ENCODE peak calls at places on chromosome 6, in four cellular contexts. N is mammary epithelial cell, H is ovary, L is Panc1. U is an unnamed sample.

GRCh38 chr6:31339210-31339609 is 17.8 kb downstream of the HLA-B start:
- DNase-seq in H (no peak), L (no peak), N (no peak), U (no peak)

GRCh38 chr6:43989556-43990248 is 137.6 kb downstream of the MRPL14 start:
- DNase-seq in N (no peak), L (no peak), H (no peak), U (no peak)

GRCh38 chr6:43055966-43056365 is 2.3 kb upstream of the CUL7 start:
- DNase-seq in N (no peak), H (no peak), L (no peak), U (no peak)

GRCh38 chr6:138517635-138518034 is 18.3 kb upstream of the NHSL1 start:
- DNase-seq in L (no peak), N (peak; percentile 48), H (peak; percentile 37), U (peak; percentile 16)

GRCh38 chr6:5084787-5085637 is at the start of gene PPP1R3G:
- DNase-seq in N (peak; percentile 26), H (peak; percentile 75), L (no peak), U (no peak)

GRCh38 chr6:76552268-76552667 is 479.8 kb upstream of the IMPG1 start:
- DNase-seq in N (no peak), H (no peak), L (no peak), U (no peak)

GRCh38 chr6:163827157-163827556 is 412.6 kb downstream of the QKI start:
- DNase-seq in L (no peak), H (no peak), N (no peak), U (no peak)

GRCh38 chr6:90369024-90369519 is 72.4 kb upstream of the BACH2 start:
- DNase-seq in N (peak; percentile 100), H (peak; percentile 58), L (peak; percentile 99), U (peak; percentile 99)

GRCh38 chr6:54267798-54268197 is 40.4 kb upstream of the TINAG start:
- DNase-seq in N (peak; percentile 19), L (no peak), H (no peak), U (no peak)

GRCh38 chr6:17093692-17094091 is 8.2 kb upstream of the STMND1 start:
- DNase-seq in H (no peak), L (no peak), N (no peak), U (no peak)

GRCh38 chr6:87139236-87139635 is 16.1 kb upstream of the ZNF292 start:
- DNase-seq in L (no peak), N (peak; percentile 40), H (no peak), U (no peak)

GRCh38 chr6:46217671-46218131 is 46.9 kb upstream of the ENPP5 start:
- DNase-seq in N (no peak), L (no peak), H (no peak), U (no peak)

GRCh38 chr6:142666599-142667185 is 278.3 kb downstream of the HIVEP2 start:
- DNase-seq in N (no peak), L (no peak), H (no peak), U (no peak)

GRCh38 chr6:47288245-47289090 is 21.2 kb downstream of the TNFRSF21 start:
- DNase-seq in N (no peak), H (no peak), L (no peak), U (no peak)

GRCh38 chr6:23016701-23017100 is 447.3 kb downstream of the HDGFL1 start:
- DNase-seq in N (no peak), H (no peak), L (no peak), U (no peak)

GRCh38 chr6:142367501-142368018 is 65.8 kb downstream of the ADGRG6 start:
- DNase-seq in L (no peak), N (no peak), H (no peak), U (no peak)

GRCh38 chr6:70849348-70850069 is 107.4 kb downstream of the B3GAT2 start:
- DNase-seq in H (no peak), N (no peak), L (no peak), U (no peak)

GRCh38 chr6:153312633-153313032 is 181.6 kb upstream of the RGS17 start:
- DNase-seq in H (no peak), N (peak; percentile 68), L (peak; percentile 52), U (peak; percentile 62)

GRCh38 chr6:91023529-91023928 is 436.7 kb upstream of the MAP3K7 start:
- DNase-seq in H (no peak), L (no peak), N (no peak), U (no peak)

GRCh38 chr6:112470950-112471349 is 123.8 kb downstream of the RFPL4B start:
- DNase-seq in N (no peak), L (no peak), H (no peak), U (no peak)

GRCh38 chr6:45880139-45880538 is 135.5 kb downstream of the CLIC5 start:
- DNase-seq in N (no peak), L (no peak), H (no peak), U (no peak)

GRCh38 chr6:42443312-42444075 is 8.2 kb downstream of the TRERF1 start:
- DNase-seq in N (no peak), H (no peak), L (no peak), U (no peak)

GRCh38 chr6:125120054-125120590 is 33.5 kb upstream of the TPD52L1 start:
- DNase-seq in H (no peak), L (no peak), N (no peak), U (no peak)

GRCh38 chr6:158812611-158813010 is 6.6 kb downstream of the EZR start:
- DNase-seq in N (peak; percentile 51), H (no peak), L (no peak), U (no peak)

GRCh38 chr6:52227495-52227894 is 16.8 kb downstream of the IL17F start:
- DNase-seq in N (no peak), H (no peak), L (no peak), U (no peak)

GRCh38 chr6:49457771-49458170 is 5.3 kb downstream of the MMUT start:
- DNase-seq in L (no peak), N (peak; percentile 11), H (no peak), U (no peak)

GRCh38 chr6:83008631-83009030 is 57.0 kb downstream of the UBE3D start:
- DNase-seq in H (no peak), L (no peak), N (no peak), U (no peak)

DNA sequence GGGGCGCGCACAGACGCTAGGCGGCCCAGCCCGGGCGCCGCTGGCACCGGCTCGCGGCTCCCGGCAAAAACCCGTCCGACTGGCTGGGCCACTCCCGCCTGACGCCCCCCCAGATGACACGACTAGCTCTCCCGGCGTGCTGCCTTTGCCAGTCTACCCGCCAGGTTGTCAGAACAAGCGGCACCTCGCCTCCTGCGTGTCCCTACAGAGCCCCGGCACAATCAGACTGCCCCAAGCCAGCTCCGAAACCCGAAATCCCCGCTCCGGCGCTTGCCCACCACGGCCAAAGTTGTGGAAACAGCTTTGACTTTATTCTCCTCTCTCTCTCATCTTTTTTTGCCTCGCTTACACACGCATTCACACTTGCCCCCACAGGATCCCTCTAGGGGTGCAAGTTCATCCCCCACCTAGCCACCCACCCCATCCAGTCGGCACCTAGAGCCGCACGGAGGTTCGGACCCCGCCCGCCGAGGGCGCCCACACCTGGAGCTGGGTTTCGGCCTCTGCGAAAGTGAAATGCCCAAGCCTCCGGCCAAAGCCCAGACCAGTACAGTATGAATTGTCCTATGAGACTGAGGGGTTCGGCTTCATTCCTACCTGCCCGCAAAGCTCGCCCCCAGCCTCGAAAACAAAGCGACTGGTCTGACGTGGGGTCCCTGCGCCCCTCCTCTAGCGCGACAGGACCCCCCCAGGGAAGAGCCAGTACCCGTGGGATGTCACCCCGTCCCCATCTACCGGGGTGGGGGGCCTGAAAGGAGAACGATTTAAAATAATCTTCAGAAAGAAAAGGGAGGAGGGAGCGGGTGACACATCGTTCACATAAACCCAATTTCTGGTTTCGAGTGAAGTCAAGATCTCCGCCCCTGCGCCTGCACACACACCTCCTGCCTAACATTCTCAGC is 1.7 kb downstream of the TFAP2A start:
- DNase-seq in L (no peak), H (no peak), N (peak; percentile 83), U (no peak)
- H3K27ac ChIP-seq in L (peak overlapping the region; percentile 99), H (no peak overlapping the region), N (peak overlapping the region; percentile 99), U (peak overlapping the region; percentile 97)

GRCh38 chr6:165986647-165987482 is 180.8 kb downstream of the TBXT start:
- DNase-seq in L (no peak), H (peak; percentile 81), N (no peak), U (no peak)
- H3K27ac ChIP-seq in L (no peak overlapping the region), H (peak overlapping the region; percentile 83), N (no peak overlapping the region), U (no peak overlapping the region)

DNA sequence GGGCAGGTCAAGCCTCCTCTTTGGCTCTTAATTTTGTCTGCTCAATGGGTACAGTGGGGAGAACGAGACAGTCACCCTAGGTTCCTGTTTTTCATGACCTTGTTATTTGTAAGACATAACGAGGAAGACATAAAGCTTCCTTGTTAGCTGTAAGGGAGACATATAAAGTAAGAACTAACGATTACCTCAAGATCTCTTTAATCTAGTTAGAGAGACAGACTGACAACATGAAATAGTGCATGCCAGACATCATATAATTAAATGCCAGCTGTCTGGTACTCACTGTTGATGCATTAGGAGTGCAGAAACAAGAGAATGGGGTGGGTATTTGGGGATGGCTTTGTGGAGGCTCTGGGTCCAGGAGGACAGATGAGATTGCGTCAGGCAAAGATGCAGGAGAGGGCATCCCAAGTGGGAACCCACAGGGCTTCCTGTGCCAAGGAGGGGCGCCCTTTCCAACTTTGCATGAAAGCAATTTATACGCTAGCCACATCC is 3.8 kb upstream of the CCDC167 start:
- DNase-seq in L (no peak), H (no peak), N (no peak), U (no peak)
- H3K27ac ChIP-seq in L (peak overlapping the region; percentile 57), H (no peak overlapping the region), N (no peak overlapping the region), U (no peak overlapping the region)

GRCh38 chr6:26380256-26380655 is 2.7 kb upstream of the BTN2A2 start:
- DNase-seq in H (no peak), N (no peak), L (no peak), U (no peak)
- H3K27ac ChIP-seq in H (no peak overlapping the region), N (no peak overlapping the region), L (no peak overlapping the region), U (no peak overlapping the region)

DNA sequence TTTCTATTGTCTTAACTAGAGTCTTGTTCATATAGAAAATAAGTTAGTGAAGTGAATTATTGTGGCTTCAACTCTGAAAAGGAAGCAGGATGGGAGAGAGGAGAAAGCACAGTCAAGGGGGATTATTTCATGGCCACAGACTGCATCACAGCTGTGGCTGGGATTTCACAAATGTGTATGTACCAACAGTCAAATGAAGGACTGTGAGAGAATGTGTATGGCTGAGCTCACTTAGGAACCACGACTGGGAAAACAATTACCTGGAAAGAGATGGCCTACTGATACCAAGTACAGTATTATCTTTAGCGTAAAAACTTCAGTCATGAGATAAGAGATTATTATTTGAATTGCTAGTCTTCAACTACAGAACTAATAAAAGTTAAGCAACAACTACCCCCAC is 54.9 kb downstream of the SESN1 start:
- DNase-seq in N (no peak), H (no peak), L (no peak), U (no peak)
- H3K27ac ChIP-seq in N (no peak overlapping the region), H (no peak overlapping the region), L (no peak overlapping the region), U (no peak overlapping the region)

DNA sequence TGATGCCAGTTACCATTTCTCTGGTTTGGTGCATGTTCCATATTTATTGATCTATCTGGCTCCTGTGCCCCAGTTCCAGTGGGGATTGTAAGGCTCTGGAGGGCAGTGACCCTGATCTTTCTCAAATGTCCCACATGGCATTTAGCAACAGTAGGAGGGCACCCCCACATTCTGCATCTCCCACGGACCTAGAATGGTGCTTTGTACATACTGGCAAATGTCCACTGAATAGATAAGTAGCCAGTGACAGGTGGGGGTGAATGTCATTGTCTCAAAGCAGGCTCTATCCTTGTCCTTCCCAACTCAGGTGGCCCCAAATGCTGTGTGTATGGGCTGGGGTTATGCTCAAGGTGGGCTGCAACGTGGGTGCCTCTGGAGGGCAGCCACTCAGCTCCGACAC is 84.2 kb downstream of the TMEM242 start:
- DNase-seq in H (no peak), L (no peak), N (no peak), U (no peak)
- H3K27ac ChIP-seq in H (peak overlapping the region; percentile 80), L (no peak overlapping the region), N (no peak overlapping the region), U (no peak overlapping the region)

DNA sequence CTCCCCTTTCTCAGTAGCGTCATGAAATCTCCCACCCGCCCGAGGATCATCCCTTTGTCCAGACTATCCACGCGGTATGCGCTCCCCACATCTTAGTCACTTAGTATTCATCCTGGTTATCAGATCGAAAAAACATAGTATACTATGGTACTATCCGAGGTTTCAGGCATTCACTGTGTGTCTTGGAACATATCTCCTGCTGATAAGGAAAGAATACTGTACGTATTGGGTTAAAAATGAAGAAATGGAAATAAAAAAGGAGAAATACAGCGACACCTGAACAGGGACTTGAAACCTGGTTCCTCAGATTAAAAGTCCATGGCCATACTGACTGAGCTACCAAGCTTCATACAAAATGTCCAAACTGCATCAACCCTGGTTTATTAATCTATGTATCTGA is 14.0 kb downstream of the HMGN4 start:
- DNase-seq in N (no peak), L (no peak), H (no peak), U (no peak)
- H3K27ac ChIP-seq in N (no peak overlapping the region), L (peak overlapping the region; percentile 48), H (no peak overlapping the region), U (no peak overlapping the region)

U was measured in epithelial cell of prostate.